ENCODE peak calls at places on chromosomes 7 and 10, in five cellular contexts. D, C, U, O and V are unnamed samples.

GRCh38 chr10:126571203-126571602 is 99.3 kb downstream of the C10orf90 start:
- DNase-seq in O (no peak), U (no peak), C (no peak), D (no peak), V (no peak)

GRCh38 chr7:88109612-88110011 is 110.2 kb downstream of the SRI start:
- DNase-seq in D (no peak), O (no peak), C (no peak), U (no peak), V (no peak)

GRCh38 chr7:132417037-132417906 is 159.0 kb downstream of the PLXNA4 start:
- DNase-seq in O (no peak), D (no peak), U (no peak), C (no peak), V (no peak)

GRCh38 chr7:95250591-95250990 is 73.7 kb downstream of the PON1 start:
- DNase-seq in U (no peak), O (no peak), C (no peak), D (no peak), V (no peak)

GRCh38 chr10:78438907-78439809 is 405.5 kb downstream of the RPS24 start:
- DNase-seq in D (no peak), U (no peak), C (no peak), O (no peak), V (no peak)

GRCh38 chr7:1291040-1291689 is 58.5 kb downstream of the UNCX start:
- DNase-seq in U (no peak), D (no peak), O (no peak), C (no peak), V (no peak)

GRCh38 chr10:66809402-66809801 is 116.4 kb upstream of the LRRTM3 start:
- DNase-seq in U (no peak), D (no peak), C (no peak), O (no peak), V (no peak)

GRCh38 chr7:41987-42386 is 150.4 kb upstream of the FAM20C start:
- DNase-seq in U (no peak), O (peak), D (no peak), C (no peak), V (no peak)

GRCh38 chr10:59079386-59080226 is 96.8 kb upstream of the PHYHIPL start:
- DNase-seq in D (peak), O (no peak), U (no peak), C (no peak), V (peak)

GRCh38 chr7:108109216-108109908 is 20.8 kb downstream of the LAMB4 start:
- DNase-seq in D (no peak), U (no peak), C (no peak), O (no peak), V (no peak)

GRCh38 chr10:88456730-88457129 is 126.4 kb downstream of the RNLS start:
- DNase-seq in U (no peak), D (peak), C (no peak), O (no peak), V (peak)

GRCh38 chr10:13417459-13418126 is 69.5 kb upstream of the SEPHS1 start:
- DNase-seq in O (no peak), C (no peak), U (no peak), D (no peak), V (no peak)

GRCh38 chr10:103805781-103806180 is 49.6 kb downstream of the SH3PXD2A start:
- DNase-seq in C (no peak), D (no peak), U (no peak), O (no peak), V (no peak)

GRCh38 chr10:27741173-27742091 is 4.2 kb downstream of the MKX start:
- DNase-seq in U (no peak), D (no peak), O (peak), C (no peak), V (no peak)

GRCh38 chr10:123995461-123996131 is 97.8 kb downstream of the CHST15 start:
- DNase-seq in D (peak), U (no peak), C (no peak), O (no peak), V (peak)

GRCh38 chr10:33612551-33612950 is 278.1 kb upstream of the NRP1 start:
- DNase-seq in U (no peak), C (no peak), D (peak), O (no peak), V (peak)

GRCh38 chr7:80858141-80858903 is 60.5 kb downstream of the SEMA3C start:
- DNase-seq in O (no peak), C (no peak), D (peak), U (no peak), V (peak)

GRCh38 chr10:124253006-124253405 is 159.6 kb upstream of the CHST15 start:
- DNase-seq in O (no peak), D (no peak), U (no peak), C (no peak), V (no peak)

GRCh38 chr7:6576024-6576866 is 1.0 kb upstream of the ZDHHC4 start:
- DNase-seq in U (no peak), C (no peak), O (no peak), D (peak), V (no peak)

GRCh38 chr7:77802557-77803410 is 4.2 kb downstream of the PHTF2 start:
- DNase-seq in U (no peak), C (no peak), O (no peak), D (peak), V (peak)

GRCh38 chr7:150974468-150975391 is 3.4 kb downstream of the KCNH2 start:
- DNase-seq in U (peak), C (peak), D (peak), O (no peak), V (no peak)

GRCh38 chr10:7697304-7697822 is 5.8 kb upstream of the ITIH2 start:
- DNase-seq in U (no peak), C (no peak), O (no peak), D (no peak), V (no peak)